ENCODE peak calls at places on chromosomes 16 and 17, in eight cellular contexts. N is body of pancreas, W is bronchial epithelial cell, K is astrocyte of the spinal cord, T is GM13977, R is fibroblast of pulmonary artery, Q is HL-60, E is fibroblast of mammary gland. B is an unnamed sample.

GRCh38 chr16:30551781-30552180 is 6.4 kb downstream of the ZNF764 start:
- DNase-seq in N (no peak), W (no peak), K (no peak), T (peak), R (no peak), Q (peak), E (no peak), B (peak)

GRCh38 chr17:81928497-81929252 is 1.1 kb upstream of the MAFG start:
- DNase-seq in N (no peak), W (no peak), K (no peak), T (no peak), R (no peak), Q (no peak), E (no peak), B (no peak)

GRCh38 chr16:17072104-17072503 is 398.7 kb downstream of the XYLT1 start:
- DNase-seq in N (no peak), W (no peak), K (no peak), T (no peak), R (no peak), Q (no peak), E (peak), B (no peak)

GRCh38 chr16:69707920-69708683 is 18.3 kb downstream of the NQO1 start:
- DNase-seq in N (no peak), W (no peak), K (no peak), T (no peak), R (no peak), Q (no peak), E (no peak), B (no peak)

GRCh38 chr17:42182927-42183734 is 2.1 kb downstream of the HCRT start:
- DNase-seq in N (no peak), W (peak), K (peak), T (no peak), R (peak), Q (no peak), E (peak), B (no peak)

GRCh38 chr16:13529193-13529982 is 390.6 kb upstream of the ERCC4 start:
- DNase-seq in N (no peak), W (no peak), K (no peak), T (no peak), R (no peak), Q (no peak), E (no peak), B (no peak)

GRCh38 chr17:27478901-27479531 is 22.8 kb downstream of the KSR1 start:
- DNase-seq in N (no peak), W (no peak), K (no peak), T (no peak), R (no peak), Q (no peak), E (no peak), B (no peak)

GRCh38 chr17:13114601-13115024 is 96.8 kb upstream of the ELAC2 start:
- DNase-seq in N (peak), W (no peak), K (peak), T (no peak), R (peak), Q (peak), E (peak), B (peak)

GRCh38 chr17:79837888-79838540 is 1.2 kb downstream of the CBX4 start:
- DNase-seq in N (peak), W (no peak), K (no peak), T (no peak), R (no peak), Q (peak), E (no peak), B (peak)

GRCh38 chr16:66460703-66461102 is 33.6 kb downstream of the BEAN1 start:
- DNase-seq in N (no peak), W (no peak), K (no peak), T (no peak), R (no peak), Q (no peak), E (no peak), B (no peak)

GRCh38 chr16:82793550-82794244 is 166.9 kb downstream of the CDH13 start:
- DNase-seq in N (no peak), W (no peak), K (no peak), T (no peak), R (no peak), Q (no peak), E (peak), B (no peak)

GRCh38 chr16:3013491-3013951 is 798 bp downstream of the CLDN9 start:
- DNase-seq in N (no peak), W (no peak), K (no peak), T (no peak), R (no peak), Q (no peak), E (no peak), B (no peak)

GRCh38 chr17:66304304-66305174 is 2.1 kb downstream of the PRKCA start:
- DNase-seq in N (no peak), W (no peak), K (peak), T (no peak), R (peak), Q (peak), E (no peak), B (peak)

GRCh38 chr16:24119807-24120206 is 136.3 kb upstream of the CACNG3 start:
- DNase-seq in N (no peak), W (no peak), K (no peak), T (no peak), R (no peak), Q (no peak), E (no peak), B (no peak)

GRCh38 chr16:67447508-67448076 is 16.7 kb downstream of the HSD11B2 start:
- DNase-seq in N (peak), W (peak), K (no peak), T (peak), R (peak), Q (peak), E (peak), B (peak)

GRCh38 chr17:10063730-10064221 is 134.6 kb downstream of the GAS7 start:
- DNase-seq in N (no peak), W (no peak), K (peak), T (no peak), R (no peak), Q (peak), E (no peak), B (peak)

GRCh38 chr17:65551641-65552040 is 9.8 kb downstream of the AXIN2 start:
- DNase-seq in N (no peak), W (no peak), K (no peak), T (no peak), R (no peak), Q (no peak), E (no peak), B (no peak)

GRCh38 chr16:828891-829290 is 28.4 kb upstream of the GNG13 start:
- DNase-seq in N (no peak), W (no peak), K (no peak), T (no peak), R (no peak), Q (no peak), E (no peak), B (no peak)

GRCh38 chr16:86827521-86827920 is 249.2 kb downstream of the FOXL1 start:
- DNase-seq in N (no peak), W (no peak), K (no peak), T (no peak), R (no peak), Q (no peak), E (no peak), B (no peak)

GRCh38 chr17:36591434-36592315 is at the start of gene DHRS11:
- DNase-seq in N (peak), W (peak), K (peak), T (peak), R (peak), Q (peak), E (peak), B (peak)

GRCh38 chr16:58034128-58034685 is 8.7 kb downstream of the MMP15 start:
- DNase-seq in N (no peak), W (no peak), K (no peak), T (no peak), R (no peak), Q (no peak), E (no peak), B (no peak)

GRCh38 chr17:82924812-82925211 is 85.0 kb upstream of the ZNF750 start:
- DNase-seq in N (peak), W (peak), K (no peak), T (no peak), R (no peak), Q (no peak), E (no peak), B (no peak)

GRCh38 chr17:41101586-41102259 is at the start of gene KRTAP4-16:
- DNase-seq in N (no peak), W (no peak), K (no peak), T (no peak), R (no peak), Q (no peak), E (no peak), B (no peak)

GRCh38 chr17:61394630-61395408 is 4.8 kb upstream of the TBX2 start:
- DNase-seq in N (no peak), W (no peak), K (no peak), T (no peak), R (no peak), Q (no peak), E (no peak), B (no peak)

GRCh38 chr17:81976332-81977210 is 858 bp upstream of the ASPSCR1 start:
- DNase-seq in N (peak), W (peak), K (no peak), T (no peak), R (no peak), Q (peak), E (no peak), B (peak)

GRCh38 chr17:78745407-78746088 is 36.5 kb downstream of the CYTH1 start:
- DNase-seq in N (peak), W (no peak), K (peak), T (no peak), R (peak), Q (peak), E (peak), B (peak)

GRCh38 chr16:31107465-31107867 is 720 bp upstream of the BCKDK start:
- DNase-seq in N (no peak), W (no peak), K (no peak), T (peak), R (no peak), Q (no peak), E (no peak), B (peak)

GRCh38 chr16:80027007-80027965 is 426.7 kb upstream of the MAF start:
- DNase-seq in N (peak), W (peak), K (peak), T (no peak), R (peak), Q (no peak), E (peak), B (peak)

GRCh38 chr17:44840936-44841335 is 6.7 kb upstream of the HIGD1B start:
- DNase-seq in N (no peak), W (no peak), K (no peak), T (peak), R (no peak), Q (no peak), E (no peak), B (peak)

GRCh38 chr17:67759355-67760171 is 41.8 kb downstream of the NOL11 start:
- DNase-seq in N (no peak), W (no peak), K (peak), T (no peak), R (peak), Q (no peak), E (peak), B (no peak)

GRCh38 chr16:67672306-67672705 is 5.7 kb downstream of the C16orf86 start:
- DNase-seq in N (no peak), W (no peak), K (no peak), T (peak), R (no peak), Q (no peak), E (no peak), B (no peak)

GRCh38 chr16:19088341-19088916 is 21.0 kb downstream of the COQ7 start:
- DNase-seq in N (no peak), W (no peak), K (no peak), T (no peak), R (no peak), Q (no peak), E (no peak), B (no peak)

DNA sequence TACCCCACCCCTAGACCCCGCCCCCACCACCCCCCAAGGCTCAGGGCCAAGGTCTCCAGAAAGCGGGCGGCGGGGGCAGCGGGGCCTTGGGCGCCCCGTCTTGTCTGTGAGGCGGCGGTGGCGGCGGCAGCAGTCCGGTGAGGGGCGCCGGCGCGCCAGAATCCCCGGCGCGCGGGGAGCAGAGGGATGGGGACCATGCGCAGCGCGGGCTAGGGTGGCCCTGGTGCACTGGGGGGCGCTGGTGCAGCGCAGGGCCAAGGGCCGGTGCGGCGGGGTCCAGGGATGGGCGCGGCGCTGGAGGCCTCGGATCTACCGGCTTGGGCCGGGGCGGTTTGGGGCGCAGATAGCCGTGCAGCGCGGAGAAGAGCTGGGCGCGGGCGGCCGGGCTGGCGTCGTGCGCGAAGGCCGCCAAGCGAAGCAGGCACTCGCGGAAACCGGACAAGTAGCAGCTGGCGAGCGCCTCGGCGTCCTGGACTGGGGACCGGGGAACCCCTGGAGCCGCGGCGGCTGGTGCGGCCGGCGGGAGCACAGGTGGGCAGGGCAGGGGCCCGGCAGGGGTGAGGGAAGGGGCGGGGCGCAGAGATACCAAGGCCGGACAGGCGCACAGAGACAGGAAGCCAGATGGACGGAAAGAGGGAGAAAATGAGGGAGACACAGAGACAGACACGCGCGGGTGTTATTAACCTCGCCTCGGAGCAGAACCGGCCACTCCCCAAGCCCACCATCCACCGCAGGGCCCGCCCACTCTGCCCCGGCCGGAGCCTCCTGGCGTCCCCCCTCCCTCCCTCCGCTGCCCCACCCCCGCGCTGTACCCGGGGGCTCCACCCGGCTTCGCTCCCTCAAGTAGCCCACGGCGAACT is 2.1 kb downstream of the HES7 start:
- DNase-seq in N (no peak), W (no peak), K (peak), T (peak), R (peak), Q (peak), E (peak), B (peak)
- TF ChIP-seq CTCF in N (no peak), W (peak), K (peak), T (peak), R (peak), Q (no peak), E (no peak), B (peak)

DNA sequence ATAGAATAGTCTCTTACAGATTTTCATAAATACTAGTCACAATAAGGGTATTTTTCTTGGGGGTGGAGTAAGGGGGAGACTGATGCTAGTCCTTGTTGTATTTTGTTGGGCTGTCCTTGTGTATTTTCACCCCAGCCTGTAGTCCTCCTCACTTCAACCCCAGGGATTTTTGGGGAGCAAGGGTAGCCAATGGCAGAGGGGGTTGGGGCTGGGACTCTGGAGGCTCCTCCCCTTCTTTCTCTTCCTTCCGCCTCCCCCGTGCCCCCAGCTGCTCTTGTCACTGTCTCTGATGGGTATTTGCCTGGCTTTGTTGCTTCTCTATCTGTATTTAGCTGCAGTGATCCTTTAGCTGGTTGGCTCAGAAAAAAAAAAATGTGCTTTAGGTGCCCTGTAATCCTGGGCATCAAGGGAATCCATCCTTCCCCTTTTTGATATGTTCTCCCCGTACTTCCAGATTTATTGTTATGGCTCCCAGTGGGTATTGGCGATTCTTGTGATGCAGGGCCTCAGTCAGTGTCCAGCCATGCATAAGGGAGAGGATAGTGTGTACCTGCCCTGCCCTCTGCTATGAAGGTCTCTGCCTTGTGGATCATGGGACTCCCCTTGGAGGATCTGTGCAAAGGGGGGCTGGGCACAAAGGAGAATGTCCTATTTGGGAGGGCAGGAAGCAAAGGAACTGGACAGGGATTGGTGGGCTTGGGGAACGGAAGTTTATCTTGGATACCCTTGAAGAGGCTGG is 16.5 kb downstream of the SNF8 start:
- DNase-seq in N (no peak), W (no peak), K (no peak), T (no peak), R (no peak), Q (no peak), E (no peak), B (no peak)
- TF ChIP-seq CTCF in N (no peak), W (no peak), K (no peak), T (no peak), R (no peak), Q (no peak), E (no peak), B (no peak)

DNA sequence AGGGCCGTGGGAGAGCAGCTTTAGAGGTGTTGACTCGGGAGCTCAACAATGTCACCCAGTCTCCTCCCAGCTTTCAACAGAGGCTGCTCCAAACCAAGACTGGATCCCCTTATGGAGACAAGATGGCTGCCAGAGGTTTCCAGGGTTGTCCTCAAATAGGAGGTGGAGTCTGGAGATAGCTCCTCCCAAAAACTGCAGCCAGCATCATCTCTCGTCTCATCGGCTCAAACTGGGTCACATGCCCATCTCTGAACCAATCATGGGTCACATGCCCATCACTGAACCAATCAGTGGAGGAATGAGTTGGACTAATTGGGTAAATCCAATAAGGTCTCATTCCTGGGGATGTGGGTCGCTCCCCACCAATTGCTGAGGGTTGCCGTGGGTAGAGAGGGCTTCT is 41.1 kb upstream of the C16orf82 start:
- DNase-seq in N (no peak), W (no peak), K (no peak), T (no peak), R (no peak), Q (no peak), E (no peak), B (no peak)
- TF ChIP-seq CTCF in N (no peak), W (no peak), K (no peak), T (no peak), R (no peak), Q (no peak), E (no peak), B (no peak)

GRCh38 chr17:50440838-50441829 is 15.1 kb downstream of the ACSF2 start:
- DNase-seq in N (no peak), W (no peak), K (no peak), T (no peak), R (no peak), Q (no peak), E (no peak), B (no peak)
- TF ChIP-seq CTCF in N (no peak), W (no peak), K (no peak), T (no peak), R (no peak), Q (no peak), E (no peak), B (no peak)